ENCODE peak calls at places on chromosome 3, in ten cellular contexts. One of them, this sample, is unnamed.

GRCh38 chr3:69339766-69340165 is 46.1 kb downstream of the FRMD4B start:
- DNase-seq in astrocyte of the spinal cord: no peak
- DNase-seq in GM23248: no peak
- DNase-seq in mammary epithelial cell: no peak
- DNase-seq in CD8-positive, alpha-beta memory T cell: no peak
- DNase-seq in lower leg skin: no peak
- DNase-seq in uterus: no peak
- DNase-seq in GM23338: no peak
- DNase-seq in osteoblast: no peak
- DNase-seq in lung: peak; percentile 34
- DNase-seq in this sample: peak; percentile 16

GRCh38 chr3:105715372-105715771 is 153.4 kb downstream of the CBLB start:
- DNase-seq in astrocyte of the spinal cord: peak; percentile 80
- DNase-seq in uterus: no peak
- DNase-seq in GM23248: peak; percentile 88
- DNase-seq in GM23338: no peak
- DNase-seq in lower leg skin: no peak
- DNase-seq in CD8-positive, alpha-beta memory T cell: no peak
- DNase-seq in mammary epithelial cell: peak; percentile 91
- DNase-seq in osteoblast: peak; percentile 80
- DNase-seq in lung: no peak
- DNase-seq in this sample: no peak

GRCh38 chr3:19947549-19948071 is 713 bp downstream of the RAB5A start:
- DNase-seq in GM23248: peak; percentile 80
- DNase-seq in uterus: peak; percentile 46
- DNase-seq in GM23338: peak; percentile 68
- DNase-seq in astrocyte of the spinal cord: peak; percentile 48
- DNase-seq in mammary epithelial cell: peak; percentile 66
- DNase-seq in CD8-positive, alpha-beta memory T cell: peak; percentile 69
- DNase-seq in lower leg skin: peak; percentile 56
- DNase-seq in lung: peak; percentile 56
- DNase-seq in osteoblast: peak; percentile 85
- DNase-seq in this sample: peak; percentile 53

GRCh38 chr3:11390411-11391171 is 118.4 kb downstream of the ATG7 start:
- DNase-seq in GM23248: peak; percentile 8
- DNase-seq in lower leg skin: no peak
- DNase-seq in osteoblast: peak; percentile 69
- DNase-seq in CD8-positive, alpha-beta memory T cell: no peak
- DNase-seq in lung: no peak
- DNase-seq in mammary epithelial cell: no peak
- DNase-seq in uterus: no peak
- DNase-seq in astrocyte of the spinal cord: peak; percentile 66
- DNase-seq in GM23338: no peak
- DNase-seq in this sample: no peak

GRCh38 chr3:134901461-134901860 is 106.4 kb downstream of the EPHB1 start:
- DNase-seq in uterus: no peak
- DNase-seq in lower leg skin: no peak
- DNase-seq in GM23248: no peak
- DNase-seq in astrocyte of the spinal cord: no peak
- DNase-seq in lung: no peak
- DNase-seq in mammary epithelial cell: no peak
- DNase-seq in CD8-positive, alpha-beta memory T cell: no peak
- DNase-seq in GM23338: peak; percentile 36
- DNase-seq in osteoblast: no peak
- DNase-seq in this sample: no peak

GRCh38 chr3:143307613-143308183 is 188.1 kb downstream of the CHST2 start:
- DNase-seq in astrocyte of the spinal cord: no peak
- DNase-seq in lower leg skin: no peak
- DNase-seq in CD8-positive, alpha-beta memory T cell: no peak
- DNase-seq in uterus: no peak
- DNase-seq in lung: no peak
- DNase-seq in GM23248: peak; percentile 19
- DNase-seq in GM23338: no peak
- DNase-seq in mammary epithelial cell: peak; percentile 88
- DNase-seq in osteoblast: peak; percentile 79
- DNase-seq in this sample: no peak

GRCh38 chr3:84893211-84893610 is 65.6 kb upstream of the CADM2 start:
- DNase-seq in lung: no peak
- DNase-seq in mammary epithelial cell: no peak
- DNase-seq in CD8-positive, alpha-beta memory T cell: no peak
- DNase-seq in lower leg skin: no peak
- DNase-seq in osteoblast: no peak
- DNase-seq in astrocyte of the spinal cord: no peak
- DNase-seq in uterus: no peak
- DNase-seq in GM23338: no peak
- DNase-seq in GM23248: no peak
- DNase-seq in this sample: no peak

GRCh38 chr3:168094877-168095610 is 680 bp downstream of the GOLIM4 start:
- DNase-seq in lower leg skin: peak; percentile 29
- DNase-seq in GM23338: peak; percentile 81
- DNase-seq in osteoblast: peak; percentile 83
- DNase-seq in CD8-positive, alpha-beta memory T cell: peak; percentile 7
- DNase-seq in lung: peak; percentile 59
- DNase-seq in GM23248: peak; percentile 93
- DNase-seq in mammary epithelial cell: peak; percentile 69
- DNase-seq in uterus: peak; percentile 41
- DNase-seq in astrocyte of the spinal cord: peak; percentile 72
- DNase-seq in this sample: peak; percentile 19

GRCh38 chr3:170054204-170054603 is 16.4 kb downstream of the GPR160 start:
- DNase-seq in mammary epithelial cell: no peak
- DNase-seq in GM23338: peak; percentile 30
- DNase-seq in GM23248: no peak
- DNase-seq in CD8-positive, alpha-beta memory T cell: no peak
- DNase-seq in lung: peak; percentile 22
- DNase-seq in lower leg skin: no peak
- DNase-seq in astrocyte of the spinal cord: no peak
- DNase-seq in uterus: no peak
- DNase-seq in osteoblast: no peak
- DNase-seq in this sample: no peak

GRCh38 chr3:182818296-182818978 is 25.1 kb downstream of the ATP11B start:
- DNase-seq in astrocyte of the spinal cord: no peak
- DNase-seq in uterus: no peak
- DNase-seq in GM23248: no peak
- DNase-seq in CD8-positive, alpha-beta memory T cell: no peak
- DNase-seq in GM23338: no peak
- DNase-seq in lower leg skin: no peak
- DNase-seq in osteoblast: peak; percentile 21
- DNase-seq in lung: no peak
- DNase-seq in mammary epithelial cell: no peak
- DNase-seq in this sample: no peak

GRCh38 chr3:157573780-157574378 is 70.7 kb upstream of the VEPH1 start:
- DNase-seq in mammary epithelial cell: no peak
- DNase-seq in astrocyte of the spinal cord: peak; percentile 17
- DNase-seq in uterus: no peak
- DNase-seq in osteoblast: no peak
- DNase-seq in lung: no peak
- DNase-seq in GM23338: no peak
- DNase-seq in GM23248: peak; percentile 24
- DNase-seq in CD8-positive, alpha-beta memory T cell: no peak
- DNase-seq in lower leg skin: no peak
- DNase-seq in this sample: no peak

GRCh38 chr3:24588568-24588967 is 93.9 kb upstream of the THRB start:
- DNase-seq in astrocyte of the spinal cord: no peak
- DNase-seq in mammary epithelial cell: no peak
- DNase-seq in CD8-positive, alpha-beta memory T cell: no peak
- DNase-seq in GM23338: no peak
- DNase-seq in uterus: no peak
- DNase-seq in osteoblast: no peak
- DNase-seq in GM23248: no peak
- DNase-seq in lung: no peak
- DNase-seq in lower leg skin: no peak
- DNase-seq in this sample: no peak

GRCh38 chr3:54756330-54756731 is 171.5 kb downstream of the LRTM1 start:
- DNase-seq in uterus: no peak
- DNase-seq in CD8-positive, alpha-beta memory T cell: no peak
- DNase-seq in GM23248: peak; percentile 53
- DNase-seq in osteoblast: no peak
- DNase-seq in lower leg skin: no peak
- DNase-seq in astrocyte of the spinal cord: peak; percentile 69
- DNase-seq in lung: no peak
- DNase-seq in GM23338: no peak
- DNase-seq in mammary epithelial cell: no peak
- DNase-seq in this sample: no peak

GRCh38 chr3:105979961-105980360 is 111.1 kb upstream of the CBLB start:
- DNase-seq in CD8-positive, alpha-beta memory T cell: no peak
- DNase-seq in lung: no peak
- DNase-seq in mammary epithelial cell: no peak
- DNase-seq in osteoblast: no peak
- DNase-seq in GM23338: no peak
- DNase-seq in uterus: no peak
- DNase-seq in astrocyte of the spinal cord: no peak
- DNase-seq in GM23248: no peak
- DNase-seq in lower leg skin: no peak
- DNase-seq in this sample: no peak

GRCh38 chr3:72719137-72719536 is 129.1 kb downstream of the SHQ1 start:
- DNase-seq in lower leg skin: no peak
- DNase-seq in uterus: no peak
- DNase-seq in astrocyte of the spinal cord: no peak
- DNase-seq in lung: no peak
- DNase-seq in GM23338: no peak
- DNase-seq in osteoblast: no peak
- DNase-seq in CD8-positive, alpha-beta memory T cell: no peak
- DNase-seq in GM23248: no peak
- DNase-seq in mammary epithelial cell: no peak
- DNase-seq in this sample: no peak

GRCh38 chr3:194325424-194326165 is 25.5 kb downstream of the CPN2 start:
- DNase-seq in GM23248: no peak
- DNase-seq in CD8-positive, alpha-beta memory T cell: no peak
- DNase-seq in uterus: no peak
- DNase-seq in mammary epithelial cell: no peak
- DNase-seq in osteoblast: no peak
- DNase-seq in lower leg skin: no peak
- DNase-seq in lung: no peak
- DNase-seq in GM23338: no peak
- DNase-seq in astrocyte of the spinal cord: no peak
- DNase-seq in this sample: no peak

GRCh38 chr3:194321666-194322640 is 29.2 kb downstream of the CPN2 start:
- DNase-seq in uterus: no peak
- DNase-seq in GM23248: no peak
- DNase-seq in astrocyte of the spinal cord: no peak
- DNase-seq in GM23338: no peak
- DNase-seq in osteoblast: peak; percentile 30
- DNase-seq in lower leg skin: no peak
- DNase-seq in lung: no peak
- DNase-seq in CD8-positive, alpha-beta memory T cell: no peak
- DNase-seq in mammary epithelial cell: no peak
- DNase-seq in this sample: no peak

GRCh38 chr3:194324823-194325327 is 26.3 kb downstream of the CPN2 start:
- DNase-seq in astrocyte of the spinal cord: no peak
- DNase-seq in GM23248: no peak
- DNase-seq in CD8-positive, alpha-beta memory T cell: no peak
- DNase-seq in mammary epithelial cell: no peak
- DNase-seq in GM23338: no peak
- DNase-seq in osteoblast: no peak
- DNase-seq in lower leg skin: no peak
- DNase-seq in uterus: no peak
- DNase-seq in lung: no peak
- DNase-seq in this sample: no peak

GRCh38 chr3:194322701-194323174 is 28.4 kb downstream of the CPN2 start:
- DNase-seq in mammary epithelial cell: peak; percentile 100
- DNase-seq in lower leg skin: peak; percentile 45
- DNase-seq in GM23338: no peak
- DNase-seq in CD8-positive, alpha-beta memory T cell: no peak
- DNase-seq in uterus: no peak
- DNase-seq in osteoblast: peak; percentile 91
- DNase-seq in lung: no peak
- DNase-seq in GM23248: peak; percentile 82
- DNase-seq in astrocyte of the spinal cord: peak; percentile 45
- DNase-seq in this sample: peak; percentile 61

GRCh38 chr3:194323785-194324735 is 27.1 kb downstream of the CPN2 start:
- DNase-seq in CD8-positive, alpha-beta memory T cell: peak; percentile 39
- DNase-seq in lung: no peak
- DNase-seq in lower leg skin: peak; percentile 40
- DNase-seq in uterus: peak; percentile 72
- DNase-seq in GM23338: peak; percentile 31
- DNase-seq in mammary epithelial cell: no peak
- DNase-seq in GM23248: peak; percentile 81
- DNase-seq in astrocyte of the spinal cord: peak; percentile 35
- DNase-seq in osteoblast: peak; percentile 91
- DNase-seq in this sample: peak; percentile 89
- H3K4me3 ChIP-seq in CD8-positive, alpha-beta memory T cell: peak overlapping the region; percentile 57
- H3K4me3 ChIP-seq in lung: no peak overlapping the region
- H3K4me3 ChIP-seq in lower leg skin: no peak overlapping the region
- H3K4me3 ChIP-seq in uterus: no peak overlapping the region
- H3K4me3 ChIP-seq in GM23338: no peak overlapping the region
- H3K4me3 ChIP-seq in mammary epithelial cell: no peak overlapping the region
- H3K4me3 ChIP-seq in GM23248: peak overlapping the region; percentile 45
- H3K4me3 ChIP-seq in astrocyte of the spinal cord: no peak overlapping the region
- H3K4me3 ChIP-seq in osteoblast: peak overlapping the region; percentile 49
- H3K4me3 ChIP-seq in this sample: peak overlapping the region; percentile 48

GRCh38 chr3:9198805-9199386 is 50.5 kb downstream of the SRGAP3 start:
- DNase-seq in osteoblast: no peak
- DNase-seq in mammary epithelial cell: no peak
- DNase-seq in astrocyte of the spinal cord: no peak
- DNase-seq in uterus: no peak
- DNase-seq in GM23338: no peak
- DNase-seq in lung: no peak
- DNase-seq in lower leg skin: no peak
- DNase-seq in GM23248: no peak
- DNase-seq in CD8-positive, alpha-beta memory T cell: no peak
- DNase-seq in this sample: no peak
- H3K4me3 ChIP-seq in osteoblast: no peak overlapping the region
- H3K4me3 ChIP-seq in mammary epithelial cell: no peak overlapping the region
- H3K4me3 ChIP-seq in astrocyte of the spinal cord: no peak overlapping the region
- H3K4me3 ChIP-seq in uterus: no peak overlapping the region
- H3K4me3 ChIP-seq in GM23338: no peak overlapping the region
- H3K4me3 ChIP-seq in lung: no peak overlapping the region
- H3K4me3 ChIP-seq in lower leg skin: no peak overlapping the region
- H3K4me3 ChIP-seq in GM23248: no peak overlapping the region
- H3K4me3 ChIP-seq in CD8-positive, alpha-beta memory T cell: no peak overlapping the region
- H3K4me3 ChIP-seq in this sample: no peak overlapping the region

DNA sequence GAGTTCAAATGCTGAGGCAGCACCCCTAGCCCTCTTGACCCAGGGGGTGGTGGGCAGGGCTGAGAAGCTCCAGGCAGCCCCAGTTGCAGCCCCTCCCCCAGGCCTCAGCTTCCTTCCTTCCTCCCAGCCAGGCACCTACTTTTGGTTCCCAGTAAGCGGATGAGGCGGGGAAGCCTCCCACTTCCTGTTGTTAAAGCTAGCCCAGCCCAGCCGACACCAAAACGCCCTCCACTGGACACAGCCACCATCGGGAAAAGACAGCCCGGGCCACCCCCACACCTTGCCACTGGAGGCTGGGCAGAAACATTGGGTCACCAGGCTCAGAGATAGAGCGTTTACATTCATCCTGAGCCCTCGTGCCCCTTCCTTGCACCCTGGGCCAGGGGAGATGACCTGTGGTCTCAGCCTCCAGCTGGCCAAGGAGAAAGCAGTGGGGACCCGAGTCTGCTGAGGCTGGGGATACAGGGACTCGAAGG is 3.5 kb downstream of the DUSP7 start:
- DNase-seq in uterus: peak; percentile 87
- DNase-seq in osteoblast: peak; percentile 98
- DNase-seq in lung: peak; percentile 83
- DNase-seq in mammary epithelial cell: peak; percentile 73
- DNase-seq in lower leg skin: peak; percentile 88
- DNase-seq in GM23248: peak; percentile 91
- DNase-seq in astrocyte of the spinal cord: peak; percentile 74
- DNase-seq in CD8-positive, alpha-beta memory T cell: peak; percentile 30
- DNase-seq in GM23338: peak; percentile 88
- DNase-seq in this sample: peak; percentile 79
- H3K4me3 ChIP-seq in uterus: peak overlapping the region; percentile 7
- H3K4me3 ChIP-seq in osteoblast: peak overlapping the region; percentile 50
- H3K4me3 ChIP-seq in lung: no peak overlapping the region
- H3K4me3 ChIP-seq in mammary epithelial cell: peak overlapping the region; percentile 79
- H3K4me3 ChIP-seq in lower leg skin: no peak overlapping the region
- H3K4me3 ChIP-seq in GM23248: peak overlapping the region; percentile 62
- H3K4me3 ChIP-seq in astrocyte of the spinal cord: peak overlapping the region; percentile 28
- H3K4me3 ChIP-seq in CD8-positive, alpha-beta memory T cell: peak overlapping the region; percentile 66
- H3K4me3 ChIP-seq in GM23338: no peak overlapping the region
- H3K4me3 ChIP-seq in this sample: peak overlapping the region; percentile 86

GRCh38 chr3:188220097-188220788 is 66.3 kb downstream of the LPP start:
- DNase-seq in osteoblast: no peak
- DNase-seq in astrocyte of the spinal cord: no peak
- DNase-seq in uterus: peak; percentile 47
- DNase-seq in mammary epithelial cell: no peak
- DNase-seq in lung: no peak
- DNase-seq in GM23248: peak; percentile 77
- DNase-seq in CD8-positive, alpha-beta memory T cell: no peak
- DNase-seq in lower leg skin: no peak
- DNase-seq in GM23338: no peak
- DNase-seq in this sample: peak; percentile 38
- H3K4me3 ChIP-seq in osteoblast: no peak overlapping the region
- H3K4me3 ChIP-seq in astrocyte of the spinal cord: no peak overlapping the region
- H3K4me3 ChIP-seq in uterus: no peak overlapping the region
- H3K4me3 ChIP-seq in mammary epithelial cell: no peak overlapping the region
- H3K4me3 ChIP-seq in lung: no peak overlapping the region
- H3K4me3 ChIP-seq in GM23248: no peak overlapping the region
- H3K4me3 ChIP-seq in CD8-positive, alpha-beta memory T cell: no peak overlapping the region
- H3K4me3 ChIP-seq in lower leg skin: no peak overlapping the region
- H3K4me3 ChIP-seq in GM23338: no peak overlapping the region
- H3K4me3 ChIP-seq in this sample: no peak overlapping the region